ENCODE peak calls at places on chromosomes 6 and 20, in five cellular contexts. Y is mucosa of descending colon, V is GM23248, Z is stomach, A is AG08395. P is an unnamed sample.
A peak's percentile ranks its signal among the peaks of the same experiment; 100 is the strongest.

GRCh38 chr6:150689900-150690590 is 90.4 kb downstream of the PLEKHG1 start:
- DNase-seq in Z (no peak), Y (no peak), A (no peak), V (no peak), P (peak; percentile 28)

GRCh38 chr20:64247312-64247627 is 8.3 kb upstream of the PCMTD2 start:
- DNase-seq in Y (no peak), A (no peak), Z (peak; percentile 17), V (no peak), P (no peak)

GRCh38 chr20:33104336-33104735 is 24.9 kb downstream of the BPIFB4 start:
- DNase-seq in V (no peak), A (no peak), Y (no peak), Z (no peak), P (no peak)

GRCh38 chr20:49969234-49969633 is 13.5 kb upstream of the SNAI1 start:
- DNase-seq in V (no peak), Y (no peak), A (no peak), Z (no peak), P (no peak)

GRCh38 chr20:17566345-17566744 is 3.5 kb upstream of the DSTN start:
- DNase-seq in Y (no peak), V (no peak), A (no peak), Z (no peak), P (no peak)

GRCh38 chr6:121435444-121436069 is at the start of gene GJA1:
- DNase-seq in Y (peak; percentile 24), A (peak; percentile 76), V (peak; percentile 87), Z (no peak), P (no peak)

GRCh38 chr6:5998236-5998635 is 8.5 kb downstream of the NRN1 start:
- DNase-seq in Y (no peak), A (no peak), Z (no peak), V (peak; percentile 58), P (no peak)

GRCh38 chr20:17417221-17417620 is 114.0 kb downstream of the BFSP1 start:
- DNase-seq in A (no peak), Z (no peak), V (peak; percentile 7), Y (no peak), P (no peak)

GRCh38 chr6:17394192-17394611 is 807 bp downstream of the CAP2 start:
- DNase-seq in Y (peak; percentile 35), A (peak; percentile 73), Z (peak; percentile 28), V (peak; percentile 82), P (no peak)

GRCh38 chr6:107972413-107973096 is 14.5 kb upstream of the SEC63 start:
- DNase-seq in V (no peak), Y (no peak), A (no peak), Z (no peak), P (no peak)

GRCh38 chr20:44600758-44601562 is 18.6 kb downstream of the PKIG start:
- DNase-seq in A (peak; percentile 49), V (peak; percentile 79), Z (no peak), Y (no peak), P (no peak)

GRCh38 chr6:149136913-149137286 is 180.6 kb upstream of the TAB2 start:
- DNase-seq in Z (no peak), Y (no peak), A (no peak), V (no peak), P (no peak)

GRCh38 chr20:54292186-54292585 is 84.3 kb downstream of the PFDN4 start:
- DNase-seq in Y (no peak), Z (no peak), V (peak; percentile 38), A (no peak), P (no peak)

GRCh38 chr20:63051911-63052310 is 45.1 kb upstream of the BHLHE23 start:
- DNase-seq in V (no peak), Y (no peak), A (no peak), Z (no peak), P (no peak)

GRCh38 chr6:161347988-161348627 is 74.2 kb upstream of the AGPAT4 start:
- DNase-seq in Z (no peak), Y (no peak), V (no peak), A (no peak), P (no peak)